ENCODE peak calls at places on chromosomes 6 and 20, in four cellular contexts. H, O, E and Q are unnamed samples.

GRCh38 chr6:53520320-53520928 is 24.5 kb downstream of the GCLC start:
- DNase-seq in H (no peak), O (no peak), E (no peak), Q (no peak)

GRCh38 chr6:119894801-119895200 is 545.2 kb upstream of the MAN1A1 start:
- DNase-seq in H (no peak), O (no peak), E (no peak), Q (no peak)

GRCh38 chr6:123803862-123804681 is at the start of gene NKAIN2:
- DNase-seq in H (peak), O (no peak), E (no peak), Q (peak)

GRCh38 chr6:43771858-43772570 is 2.0 kb downstream of the VEGFA start:
- DNase-seq in H (peak), O (peak), E (peak), Q (peak)

GRCh38 chr6:16723833-16724232 is 37.4 kb downstream of the ATXN1 start:
- DNase-seq in H (no peak), O (no peak), E (peak), Q (peak)

GRCh38 chr20:53692465-53693067 is 98.9 kb upstream of the ZNF217 start:
- DNase-seq in H (no peak), O (no peak), E (peak), Q (peak)

GRCh38 chr6:31663087-31663960 is 1.5 kb downstream of the GPANK1 start:
- DNase-seq in H (no peak), O (no peak), E (no peak), Q (no peak)

GRCh38 chr20:31548823-31549512 is 34.7 kb downstream of the HM13 start:
- DNase-seq in H (no peak), O (no peak), E (peak), Q (peak)

GRCh38 chr20:44314870-44315269 is 3.9 kb upstream of the FITM2 start:
- DNase-seq in H (no peak), O (no peak), E (no peak), Q (no peak)

GRCh38 chr20:61842011-61842410 is 223.7 kb downstream of the TAF4 start:
- DNase-seq in H (no peak), O (no peak), E (no peak), Q (no peak)

GRCh38 chr20:51470907-51471411 is 71.6 kb downstream of the NFATC2 start:
- DNase-seq in H (no peak), O (no peak), E (no peak), Q (no peak)

GRCh38 chr20:51749674-51750036 is 18.5 kb downstream of the ATP9A start:
- DNase-seq in H (peak), O (no peak), E (peak), Q (peak)

GRCh38 chr6:52293067-52293466 is 8.5 kb upstream of the MCM3 start:
- DNase-seq in H (peak), O (no peak), E (no peak), Q (no peak)

GRCh38 chr6:119310486-119311036 is 39.0 kb downstream of the MAN1A1 start:
- DNase-seq in H (no peak), O (no peak), E (no peak), Q (peak)

GRCh38 chr6:169409742-169410312 is 156.2 kb upstream of the THBS2 start:
- DNase-seq in H (no peak), O (no peak), E (peak), Q (no peak)

GRCh38 chr6:116447496-116448011 is 13.6 kb upstream of the CALHM6 start:
- DNase-seq in H (no peak), O (no peak), E (peak), Q (peak)

GRCh38 chr20:1909097-1909496 is 13.9 kb downstream of the SIRPA start:
- DNase-seq in H (no peak), O (no peak), E (no peak), Q (no peak)

GRCh38 chr6:113328886-113329381 is 528.2 kb upstream of the MARCKS start:
- DNase-seq in H (no peak), O (no peak), E (peak), Q (peak)

GRCh38 chr20:6711950-6712634 is 55.4 kb upstream of the BMP2 start:
- DNase-seq in H (peak), O (no peak), E (no peak), Q (no peak)

GRCh38 chr6:43870660-43871061 is 100.7 kb downstream of the VEGFA start:
- DNase-seq in H (peak), O (no peak), E (no peak), Q (no peak)

GRCh38 chr6:30206799-30207618 is 6.2 kb downstream of the TRIM26 start:
- DNase-seq in H (no peak), O (no peak), E (peak), Q (peak)

GRCh38 chr6:122755901-122756300 is 23.6 kb upstream of the FABP7 start:
- DNase-seq in H (no peak), O (no peak), E (no peak), Q (no peak)

GRCh38 chr20:5735845-5736530 is 14.2 kb upstream of the SHLD1 start:
- DNase-seq in H (peak), O (no peak), E (no peak), Q (peak)